ENCODE peak calls at places on chromosomes 16 and 17, in five cellular contexts. Q is epithelial cell of proximal tubule, R is H9, O is dermis microvascular lymphatic vessel endothelial cell, D is GM23338. I is an unnamed sample.

GRCh38 chr17:21010705-21011596 is 31.9 kb downstream of the USP22 start:
- DNase-seq in Q (no peak), R (no peak), O (no peak), D (no peak), I (no peak)

GRCh38 chr17:36209575-36209974 is 1.3 kb upstream of the CCL4L2 start:
- DNase-seq in Q (no peak), R (no peak), O (no peak), D (no peak), I (no peak)

GRCh38 chr16:14172200-14172805 is 101.2 kb downstream of the MRTFB start:
- DNase-seq in Q (no peak), R (no peak), O (no peak), D (no peak), I (no peak)

GRCh38 chr16:9138731-9139501 is 47.5 kb downstream of the HAPSTR1 start:
- DNase-seq in Q (no peak), R (peak), O (peak), D (peak), I (peak)

GRCh38 chr17:79810138-79811027 is 13.5 kb upstream of the CBX8 start:
- DNase-seq in Q (no peak), R (peak), O (peak), D (peak), I (peak)

GRCh38 chr16:31714899-31715504 is 158.6 kb upstream of the ZNF267 start:
- DNase-seq in Q (no peak), R (no peak), O (no peak), D (no peak), I (no peak)

GRCh38 chr16:88914750-88915368 is 48.4 kb upstream of the PABPN1L start:
- DNase-seq in Q (no peak), R (no peak), O (no peak), D (no peak), I (no peak)

GRCh38 chr16:57029161-57030160 is 40.1 kb downstream of the NLRC5 start:
- DNase-seq in Q (no peak), R (no peak), O (peak), D (no peak), I (no peak)

GRCh38 chr17:40298726-40299125 is 10.3 kb upstream of the RARA start:
- DNase-seq in Q (no peak), R (no peak), O (no peak), D (no peak), I (no peak)

GRCh38 chr17:18877104-18877503 is 19.2 kb downstream of the PRPSAP2 start:
- DNase-seq in Q (no peak), R (no peak), O (no peak), D (no peak), I (no peak)

I was measured in NCI-H82.